ENCODE peak calls at places on chromosomes 5 and 9, in six cellular contexts. G, N, S, A, Q and E are unnamed samples.

GRCh38 chr5:40823459-40823858 is 11.6 kb downstream of the RPL37 start:
- ATAC-seq in G (no peak), N (no peak), S (peak; percentile 32), A (no peak), Q (peak; percentile 36), E (no peak)

GRCh38 chr5:169997736-169998284 is 17.5 kb upstream of the INSYN2B start:
- ATAC-seq in G (peak; percentile 59), N (no peak), S (peak; percentile 45), A (no peak), Q (no peak), E (no peak)

GRCh38 chr5:159972538-159973362 is 36.2 kb upstream of the TTC1 start:
- ATAC-seq in G (peak; percentile 19), N (peak; percentile 65), S (no peak), A (no peak), Q (no peak), E (no peak)

GRCh38 chr9:93043122-93043521 is 15.4 kb upstream of the SUSD3 start:
- ATAC-seq in G (no peak), N (no peak), S (no peak), A (peak; percentile 54), Q (no peak), E (no peak)

GRCh38 chr9:128919409-128919808 is 1.4 kb upstream of the PHYHD1 start:
- ATAC-seq in G (no peak), N (no peak), S (no peak), A (no peak), Q (no peak), E (no peak)

GRCh38 chr5:157369507-157369906 is 90.5 kb upstream of the NIPAL4 start:
- ATAC-seq in G (no peak), N (peak; percentile 41), S (no peak), A (no peak), Q (no peak), E (no peak)

GRCh38 chr9:23746317-23746716 is 79.7 kb downstream of the ELAVL2 start:
- ATAC-seq in G (no peak), N (no peak), S (no peak), A (no peak), Q (no peak), E (no peak)

GRCh38 chr9:119963258-119963797 is 594.1 kb upstream of the BRINP1 start:
- ATAC-seq in G (peak; percentile 59), N (peak; percentile 68), S (peak; percentile 83), A (no peak), Q (no peak), E (peak; percentile 36)

GRCh38 chr9:17013010-17013409 is 121.8 kb upstream of the CNTLN start:
- ATAC-seq in G (no peak), N (no peak), S (no peak), A (no peak), Q (no peak), E (no peak)

GRCh38 chr5:172594431-172594830 is 46.6 kb upstream of the NEURL1B start:
- ATAC-seq in G (no peak), N (no peak), S (no peak), A (no peak), Q (no peak), E (no peak)

GRCh38 chr5:123515904-123516303 is 3.9 kb downstream of the CSNK1G3 start:
- ATAC-seq in G (no peak), N (no peak), S (no peak), A (peak; percentile 47), Q (no peak), E (no peak)

GRCh38 chr5:143233020-143233419 is 170.5 kb downstream of the NR3C1 start:
- ATAC-seq in G (peak; percentile 41), N (no peak), S (no peak), A (no peak), Q (no peak), E (no peak)

GRCh38 chr5:127517110-127517479 is 345 bp upstream of the PRRC1 start:
- ATAC-seq in G (peak; percentile 7), N (peak; percentile 8), S (peak; percentile 75), A (no peak), Q (no peak), E (peak; percentile 41)

GRCh38 chr5:116145416-116145815 is 60.6 kb downstream of the COMMD10 start:
- ATAC-seq in G (no peak), N (no peak), S (no peak), A (no peak), Q (no peak), E (no peak)

GRCh38 chr9:92759990-92760893 is 4.4 kb downstream of the BICD2 start:
- ATAC-seq in G (no peak), N (no peak), S (no peak), A (no peak), Q (no peak), E (no peak)

GRCh38 chr5:16502866-16503265 is 37.3 kb upstream of the ZNF622 start:
- ATAC-seq in G (no peak), N (no peak), S (no peak), A (no peak), Q (peak; percentile 86), E (no peak)

GRCh38 chr5:55096186-55096585 is 6.3 kb upstream of the GZMA start:
- ATAC-seq in G (no peak), N (no peak), S (no peak), A (peak; percentile 37), Q (no peak), E (no peak)

GRCh38 chr5:176810084-176810597 is at the start of gene UNC5A:
- ATAC-seq in G (no peak), N (peak; percentile 50), S (peak; percentile 71), A (peak; percentile 62), Q (peak; percentile 56), E (no peak)

GRCh38 chr9:81234924-81235610 is 454.3 kb downstream of the TLE1 start:
- ATAC-seq in G (no peak), N (no peak), S (no peak), A (no peak), Q (no peak), E (no peak)

GRCh38 chr9:4495537-4495936 is 5.3 kb downstream of the SLC1A1 start:
- ATAC-seq in G (no peak), N (no peak), S (no peak), A (no peak), Q (no peak), E (no peak)

GRCh38 chr9:99085949-99086948 is 18.7 kb upstream of the TGFBR1 start:
- ATAC-seq in G (peak; percentile 70), N (no peak), S (no peak), A (no peak), Q (no peak), E (peak; percentile 93)

GRCh38 chr5:116303340-116303739 is 218.5 kb downstream of the COMMD10 start:
- ATAC-seq in G (no peak), N (peak; percentile 53), S (no peak), A (no peak), Q (no peak), E (no peak)

DNA sequence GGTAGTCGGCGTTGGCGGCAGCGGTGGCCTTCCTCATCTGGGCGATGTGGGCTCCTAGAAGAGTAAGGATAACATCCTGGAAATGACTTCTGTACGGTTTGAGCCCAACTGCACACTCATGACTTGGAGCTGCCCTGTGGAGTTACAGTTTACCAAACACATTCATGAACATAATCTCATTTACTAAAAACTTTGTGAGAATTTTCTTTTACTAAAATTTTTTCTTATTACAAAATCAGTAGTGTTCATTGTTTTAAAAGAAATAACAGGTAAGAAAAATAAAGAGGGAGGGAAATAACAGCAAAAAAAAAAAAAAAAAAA is 5.3 kb downstream of the FOXE1 start:
- ATAC-seq in G (no peak), N (no peak), S (no peak), A (no peak), Q (no peak), E (no peak)
- H3K27me3 ChIP-seq in G (peaks cover 52% of the 10 kb centered on the region), N (peaks cover 100% of the 10 kb centered on the region), S (no peaks in the 10 kb centered on the region), A (peaks cover 42% of the 10 kb centered on the region), Q (no peaks in the 10 kb centered on the region), E (peaks cover 100% of the 10 kb centered on the region)

DNA sequence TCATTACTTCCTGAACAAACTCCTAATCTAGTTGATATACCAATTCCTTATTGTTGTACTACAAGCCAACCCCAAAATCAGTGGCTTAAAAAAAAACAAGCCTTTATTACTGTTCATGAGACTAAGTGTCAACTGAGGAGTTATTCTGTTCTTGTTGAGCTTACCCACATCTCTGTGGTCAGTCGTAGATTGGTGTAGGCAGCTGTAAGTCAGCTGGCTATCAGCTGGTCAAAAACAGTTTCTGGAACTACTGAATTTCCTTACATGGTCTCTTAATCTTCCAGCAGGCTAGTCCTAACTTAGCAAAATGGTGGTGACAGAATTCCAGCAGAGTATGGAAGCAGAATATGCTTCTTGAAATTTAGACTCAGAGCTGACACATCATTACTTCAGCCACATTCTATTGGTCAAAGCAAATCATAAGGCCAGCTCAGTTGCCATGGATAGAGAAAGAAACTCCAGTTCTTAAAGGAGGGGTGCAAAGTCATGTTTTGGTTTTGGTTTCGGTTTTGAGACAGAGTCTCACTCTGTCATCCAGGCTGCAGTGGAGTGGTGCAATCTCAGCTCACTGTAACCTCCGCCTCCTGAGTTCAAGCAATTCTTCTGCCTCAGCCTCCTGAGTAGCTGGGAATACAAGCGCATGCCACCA is 386.1 kb upstream of the MPDZ start:
- ATAC-seq in G (no peak), N (no peak), S (no peak), A (no peak), Q (no peak), E (no peak)
- H3K4me3 ChIP-seq in G (no peak overlapping the region), N (no peak overlapping the region), S (no peak overlapping the region), A (no peak overlapping the region), Q (no peak overlapping the region), E (no peak overlapping the region)

DNA sequence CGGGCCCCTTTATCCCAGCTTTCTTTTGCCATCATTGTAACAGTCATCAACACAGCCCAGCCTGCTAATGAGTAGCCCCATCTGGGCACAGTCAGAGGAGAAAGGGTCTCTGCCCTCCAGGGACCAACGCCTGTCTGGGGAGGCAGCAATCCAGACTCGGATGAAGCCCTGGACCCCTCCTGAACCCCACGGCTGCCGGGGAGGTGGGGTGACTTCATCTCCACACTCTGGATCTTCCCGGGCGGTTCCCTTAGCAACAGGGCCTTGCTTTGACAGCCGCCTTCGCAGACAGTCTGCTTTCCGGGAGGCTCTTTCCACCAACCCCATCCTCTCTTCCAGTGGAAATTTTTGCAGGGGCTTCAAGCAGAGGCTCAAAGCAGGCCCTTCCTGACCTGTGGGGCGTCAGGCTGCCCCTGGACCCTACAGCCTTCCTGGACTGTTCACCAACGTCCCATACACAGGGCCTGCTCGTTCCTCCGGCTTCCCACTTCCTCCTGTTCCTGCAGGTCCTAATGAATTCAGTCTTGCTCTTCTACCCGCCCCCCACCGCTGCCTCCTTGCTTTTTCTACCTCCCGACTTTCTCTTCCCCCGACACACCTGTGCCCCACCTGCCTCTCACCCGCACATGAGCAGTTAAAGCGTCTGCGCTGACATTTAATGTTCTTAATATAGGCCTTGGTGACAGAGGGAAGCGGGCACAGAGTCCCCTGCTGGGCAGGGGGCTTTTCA is 161.7 kb upstream of the MVB12B start:
- ATAC-seq in G (no peak), N (no peak), S (no peak), A (no peak), Q (no peak), E (no peak)
- H3K27me3 ChIP-seq in G (no peaks in the 10 kb centered on the region), N (no peaks in the 10 kb centered on the region), S (no peaks in the 10 kb centered on the region), A (no peaks in the 10 kb centered on the region), Q (peaks cover 54% of the 10 kb centered on the region), E (peaks cover 8% of the 10 kb centered on the region)

GRCh38 chr5:180555168-180555921 is 36.0 kb downstream of the SCGB3A1 start:
- ATAC-seq in G (no peak), N (no peak), S (no peak), A (no peak), Q (no peak), E (no peak)

GRCh38 chr5:180548563-180548962 is 42.7 kb downstream of the SCGB3A1 start:
- ATAC-seq in G (no peak), N (no peak), S (no peak), A (no peak), Q (no peak), E (no peak)

GRCh38 chr5:180557201-180557809 is 34.0 kb downstream of the SCGB3A1 start:
- ATAC-seq in G (no peak), N (no peak), S (no peak), A (no peak), Q (peak; percentile 64), E (no peak)

GRCh38 chr5:180558232-180558631 is 33.1 kb downstream of the SCGB3A1 start:
- ATAC-seq in G (peak; percentile 59), N (peak; percentile 79), S (no peak), A (no peak), Q (no peak), E (no peak)

GRCh38 chr5:180553530-180553929 is 37.8 kb downstream of the SCGB3A1 start:
- ATAC-seq in G (no peak), N (no peak), S (no peak), A (no peak), Q (no peak), E (no peak)
- H3K4me3 ChIP-seq in G (no peak overlapping the region), N (no peak overlapping the region), S (no peak overlapping the region), A (no peak overlapping the region), Q (no peak overlapping the region), E (no peak overlapping the region)